ENCODE peak calls at places on chromosomes 1 and 21, in ten cellular contexts. H is LHCN-M2; T is type B pancreatic cell; X is glutamatergic neuron; O is activated CD4-positive, CD25-positive, alpha-beta regulatory T cell; C is activated effector memory CD4-positive, alpha-beta T cell treated with anti-CD3 and anti-CD28 coated beads, Interleukin-2, amount 50 U/mL, for 16 hours; P is body of pancreas; M is fibroblast of lung; V is HT1080; I is activated naive CD8-positive, alpha-beta T cell treated with anti-CD3 and anti-CD28 coated beads for 36 hours. U is an unnamed sample.

GRCh38 chr1:213366141-213366831 is 315.2 kb downstream of the RPS6KC1 start:
- DNase-seq in H (peak; percentile 11), T (no peak), X (no peak), O (no peak), C (no peak), P (no peak), M (no peak), V (no peak), I (no peak), U (no peak)

GRCh38 chr1:10906866-10907519 is 105.5 kb upstream of the TARDBP start:
- DNase-seq in H (no peak), T (no peak), X (no peak), O (no peak), C (peak; percentile 41), P (no peak), M (no peak), V (no peak), I (no peak), U (peak; percentile 28)

GRCh38 chr1:46131727-46132528 is 501 bp downstream of the PIK3R3 start:
- DNase-seq in H (peak; percentile 47), T (no peak), X (peak; percentile 30), O (no peak), C (peak; percentile 74), P (peak; percentile 27), M (peak; percentile 37), V (peak; percentile 37), I (peak; percentile 17), U (no peak)

GRCh38 chr1:1917995-1918900 is 831 bp downstream of the TMEM52 start:
- DNase-seq in H (no peak), T (no peak), X (peak; percentile 24), O (no peak), C (no peak), P (peak; percentile 72), M (no peak), V (no peak), I (no peak), U (no peak)

GRCh38 chr1:99820546-99820945 is 29.6 kb upstream of the AGL start:
- DNase-seq in H (no peak), T (no peak), X (no peak), O (no peak), C (peak; percentile 64), P (no peak), M (no peak), V (no peak), I (peak; percentile 5), U (no peak)

GRCh38 chr1:243842978-243843490 is 7.0 kb downstream of the AKT3 start:
- DNase-seq in H (peak; percentile 66), T (no peak), X (no peak), O (no peak), C (peak; percentile 64), P (no peak), M (peak; percentile 82), V (peak; percentile 73), I (no peak), U (no peak)

GRCh38 chr1:41277371-41277994 is 35.4 kb upstream of the SCMH1 start:
- DNase-seq in H (no peak), T (no peak), X (no peak), O (no peak), C (no peak), P (peak; percentile 60), M (no peak), V (no peak), I (no peak), U (peak; percentile 30)

GRCh38 chr1:17881761-17882160 is 126.6 kb downstream of the ACTL8 start:
- DNase-seq in H (no peak), T (no peak), X (no peak), O (no peak), C (peak; percentile 24), P (no peak), M (no peak), V (no peak), I (no peak), U (no peak)

GRCh38 chr1:86394416-86394815 is 1.7 kb downstream of the ODF2L start:
- DNase-seq in H (no peak), T (no peak), X (no peak), O (no peak), C (no peak), P (no peak), M (peak; percentile 26), V (peak; percentile 11), I (no peak), U (no peak)

GRCh38 chr21:41778974-41779600 is 12.2 kb upstream of the RIPK4 start:
- DNase-seq in H (no peak), T (no peak), X (no peak), O (no peak), C (peak; percentile 27), P (peak; percentile 74), M (no peak), V (no peak), I (no peak), U (peak; percentile 40)

GRCh38 chr1:219038398-219038797 is 135.3 kb upstream of the LYPLAL1 start:
- DNase-seq in H (no peak), T (no peak), X (no peak), O (no peak), C (no peak), P (no peak), M (no peak), V (no peak), I (no peak), U (no peak)

GRCh38 chr1:175137369-175137768 is 55.2 kb downstream of the KIAA0040 start:
- DNase-seq in H (no peak), T (no peak), X (no peak), O (no peak), C (no peak), P (no peak), M (no peak), V (no peak), I (no peak), U (no peak)

GRCh38 chr1:196558424-196558823 is 49.8 kb downstream of the KCNT2 start:
- DNase-seq in H (peak; percentile 84), T (no peak), X (no peak), O (no peak), C (no peak), P (no peak), M (peak; percentile 84), V (peak; percentile 62), I (no peak), U (no peak)

GRCh38 chr1:172951728-172952365 is 98.9 kb downstream of the TNFSF18 start:
- DNase-seq in H (no peak), T (no peak), X (no peak), O (no peak), C (no peak), P (peak; percentile 26), M (peak; percentile 96), V (no peak), I (no peak), U (no peak)

GRCh38 chr1:228274452-228275153 is 66.8 kb downstream of the OBSCN start:
- DNase-seq in H (no peak), T (peak; percentile 64), X (no peak), O (no peak), C (peak; percentile 62), P (no peak), M (no peak), V (no peak), I (no peak), U (no peak)

GRCh38 chr1:67952071-67952470 is 98.4 kb downstream of the DIRAS3 start:
- DNase-seq in H (peak; percentile 85), T (no peak), X (no peak), O (no peak), C (no peak), P (no peak), M (peak; percentile 63), V (peak; percentile 68), I (no peak), U (no peak)

GRCh38 chr1:101025283-101025679 is 303 bp downstream of the DPH5 start:
- DNase-seq in H (peak; percentile 27), T (no peak), X (peak; percentile 17), O (no peak), C (peak; percentile 66), P (peak; percentile 31), M (no peak), V (no peak), I (no peak), U (no peak)

GRCh38 chr1:29675481-29676263 is 439.4 kb downstream of the PTPRU start:
- DNase-seq in H (peak; percentile 86), T (peak; percentile 60), X (no peak), O (no peak), C (no peak), P (no peak), M (no peak), V (no peak), I (no peak), U (peak; percentile 39)

GRCh38 chr1:218451415-218451814 is 106.3 kb downstream of the TGFB2 start:
- DNase-seq in H (no peak), T (no peak), X (no peak), O (no peak), C (no peak), P (no peak), M (no peak), V (no peak), I (no peak), U (no peak)

GRCh38 chr1:145858937-145859490 is at the start of gene PIAS3:
- DNase-seq in H (peak; percentile 92), T (peak; percentile 95), X (peak; percentile 93), O (peak; percentile 67), C (peak; percentile 95), P (peak; percentile 97), M (peak; percentile 92), V (peak; percentile 90), I (peak; percentile 92), U (peak; percentile 100)

GRCh38 chr1:197736689-197737088 is 38.6 kb downstream of the DENND1B start:
- DNase-seq in H (peak; percentile 19), T (no peak), X (no peak), O (no peak), C (no peak), P (no peak), M (peak; percentile 2), V (no peak), I (no peak), U (no peak)

GRCh38 chr1:9164537-9164910 is 35.6 kb upstream of the GPR157 start:
- DNase-seq in H (no peak), T (no peak), X (no peak), O (no peak), C (no peak), P (no peak), M (no peak), V (no peak), I (no peak), U (no peak)

GRCh38 chr21:43936186-43936967 is 71.4 kb downstream of the AGPAT3 start:
- DNase-seq in H (no peak), T (no peak), X (peak; percentile 9), O (no peak), C (no peak), P (no peak), M (no peak), V (no peak), I (no peak), U (no peak)

GRCh38 chr1:94992161-94992560 is 65.3 kb upstream of the CNN3 start:
- DNase-seq in H (no peak), T (no peak), X (no peak), O (no peak), C (no peak), P (no peak), M (no peak), V (no peak), I (no peak), U (no peak)

GRCh38 chr1:115330480-115331013 is 7.5 kb downstream of the NGF start:
- DNase-seq in H (no peak), T (no peak), X (no peak), O (no peak), C (no peak), P (no peak), M (peak; percentile 83), V (peak; percentile 69), I (no peak), U (no peak)

GRCh38 chr1:35680271-35680670 is 38.4 kb downstream of the C1orf216 start:
- DNase-seq in H (no peak), T (no peak), X (no peak), O (no peak), C (no peak), P (no peak), M (no peak), V (no peak), I (no peak), U (no peak)

GRCh38 chr1:64980745-64981601 is 14.6 kb upstream of the JAK1 start:
- DNase-seq in H (peak; percentile 16), T (no peak), X (no peak), O (no peak), C (no peak), P (peak; percentile 55), M (no peak), V (peak; percentile 80), I (no peak), U (no peak)

GRCh38 chr1:220843481-220844011 is 35.7 kb upstream of the HLX start:
- DNase-seq in H (no peak), T (no peak), X (no peak), O (no peak), C (no peak), P (peak; percentile 9), M (peak; percentile 65), V (no peak), I (no peak), U (no peak)